ENCODE peak calls at places on chromosome 7, in eight cellular contexts. X is testis, Y is upper lobe of left lung, B is transverse colon, Z is thyroid gland, H is spleen, V is body of pancreas, E is Peyer's patch. O is an unnamed sample.
A peak's percentile ranks its signal among the peaks of the same experiment; 100 is the strongest.

GRCh38 chr7:2708547-2709310 is 20.7 kb downstream of the AMZ1 start:
- DNase-seq in V (no peak), X (no peak), H (no peak), E (no peak), Y (no peak), Z (no peak), B (no peak), O (no peak)

GRCh38 chr7:16428182-16428581 is 6.8 kb upstream of the CRPPA start:
- DNase-seq in E (no peak), X (no peak), Y (no peak), B (no peak), V (no peak), Z (no peak), H (no peak), O (no peak)

GRCh38 chr7:155258233-155258575 is 39.5 kb upstream of the INSIG1 start:
- DNase-seq in Z (peak; percentile 76), Y (no peak), H (no peak), B (no peak), V (peak; percentile 63), E (no peak), X (no peak), O (no peak)

GRCh38 chr7:474605-475424 is 44.8 kb downstream of the PDGFA start:
- DNase-seq in B (no peak), Z (no peak), H (peak; percentile 65), E (no peak), Y (peak; percentile 15), X (no peak), V (peak; percentile 4), O (peak; percentile 37)

GRCh38 chr7:157532068-157532467 is 195.3 kb downstream of the DNAJB6 start:
- DNase-seq in X (no peak), Z (no peak), V (no peak), B (no peak), Y (no peak), E (no peak), H (no peak), O (no peak)

GRCh38 chr7:139783647-139784385 is 6.0 kb upstream of the HIPK2 start:
- DNase-seq in X (no peak), E (no peak), H (no peak), Z (no peak), B (no peak), V (no peak), Y (no peak), O (no peak)

GRCh38 chr7:22885824-22886255 is 63.2 kb upstream of the TOMM7 start:
- DNase-seq in E (no peak), H (no peak), Y (no peak), V (no peak), Z (no peak), B (no peak), X (no peak), O (no peak)

GRCh38 chr7:143288836-143289235 is 685 bp downstream of the CASP2 start:
- DNase-seq in Z (no peak), Y (no peak), X (no peak), E (no peak), V (no peak), H (no peak), B (no peak), O (no peak)

GRCh38 chr7:117435475-117436043 is 8.3 kb upstream of the ASZ1 start:
- DNase-seq in H (no peak), X (no peak), V (no peak), B (no peak), Z (no peak), E (no peak), Y (no peak), O (no peak)

GRCh38 chr7:145644426-145645154 is 472.0 kb upstream of the CNTNAP2 start:
- DNase-seq in B (no peak), H (no peak), X (no peak), E (no peak), Z (no peak), Y (no peak), V (no peak), O (no peak)

GRCh38 chr7:78777844-78778243 is 675.6 kb downstream of the MAGI2 start:
- DNase-seq in B (no peak), H (no peak), E (no peak), Y (no peak), X (no peak), V (no peak), Z (no peak), O (no peak)

GRCh38 chr7:150903627-150904026 is 51.3 kb downstream of the AOC1 start:
- DNase-seq in X (peak; percentile 57), H (no peak), E (peak; percentile 68), V (peak; percentile 84), B (peak; percentile 82), Y (peak; percentile 55), Z (peak; percentile 95), O (peak; percentile 92)

GRCh38 chr7:144835166-144835611 is 664 bp downstream of the TPK1 start:
- DNase-seq in X (peak; percentile 65), Y (peak; percentile 45), H (no peak), B (peak; percentile 63), Z (peak; percentile 51), E (peak; percentile 70), V (peak; percentile 33), O (peak; percentile 70)

GRCh38 chr7:71716741-71717140 is 584.8 kb downstream of the GALNT17 start:
- DNase-seq in Z (no peak), V (no peak), B (no peak), H (no peak), X (no peak), Y (no peak), E (no peak), O (no peak)

GRCh38 chr7:9835204-9835603 is 1138.5 kb upstream of the PHF14 start:
- DNase-seq in X (no peak), E (no peak), Z (no peak), H (no peak), B (no peak), V (no peak), Y (no peak), O (no peak)

GRCh38 chr7:107627002-107627401 is 33.6 kb upstream of the SLC26A4 start:
- DNase-seq in Z (no peak), Y (no peak), X (no peak), B (no peak), V (no peak), H (no peak), E (no peak), O (no peak)

GRCh38 chr7:107628461-107629064 is 32.1 kb upstream of the SLC26A4 start:
- DNase-seq in B (no peak), Z (no peak), X (no peak), H (peak; percentile 83), E (peak; percentile 57), V (no peak), Y (no peak), O (no peak)

GRCh38 chr7:107622429-107622828 is 38.2 kb upstream of the SLC26A4 start:
- DNase-seq in Z (no peak), B (no peak), E (no peak), V (no peak), Y (no peak), H (no peak), X (no peak), O (no peak)

GRCh38 chr7:107622937-107623336 is 37.7 kb upstream of the SLC26A4 start:
- DNase-seq in Z (no peak), E (no peak), Y (no peak), V (no peak), X (no peak), H (no peak), B (peak; percentile 11), O (no peak)
- TF ChIP-seq POLR2A in Z (no peak), E (no peak), Y (no peak), V (no peak), X (no peak), H (no peak), B (no peak), O (no peak)

DNA sequence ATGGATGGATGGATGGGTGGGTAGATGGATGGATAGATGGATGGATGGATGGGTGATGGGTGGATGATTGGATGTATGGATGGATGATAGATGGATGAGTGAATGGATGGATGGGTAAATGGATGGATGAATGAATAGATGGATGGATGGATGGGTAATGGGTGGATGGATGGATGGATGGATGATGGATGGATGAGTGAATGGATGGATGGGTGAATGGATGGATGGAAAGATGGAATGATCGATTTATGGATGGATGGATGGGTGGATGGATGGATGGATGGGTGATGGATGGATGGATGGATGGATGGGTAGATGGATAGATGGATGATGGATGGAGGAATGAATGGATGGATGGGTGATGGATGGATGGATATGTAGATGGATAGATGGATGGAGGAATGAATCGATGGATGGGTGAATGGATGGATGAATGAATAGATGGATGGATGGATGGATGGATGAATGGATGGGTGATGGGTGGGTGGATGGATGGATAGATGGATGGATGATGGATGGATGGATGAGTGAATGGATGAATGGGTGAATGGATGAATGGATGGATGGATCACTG is 557.1 kb upstream of the FOXK1 start:
- DNase-seq in Y (no peak), Z (no peak), X (no peak), H (no peak), V (no peak), B (no peak), E (no peak), O (peak; percentile 4)
- H3K9me3 ChIP-seq in Y (peaks cover 8% of the 10 kb centered on the region), Z (no peaks in the 10 kb centered on the region), X (no peaks in the 10 kb centered on the region), H (peaks cover 22% of the 10 kb centered on the region), V (no peaks in the 10 kb centered on the region), B (no peaks in the 10 kb centered on the region), E (no peaks in the 10 kb centered on the region), O (peaks cover 6% of the 10 kb centered on the region)

DNA sequence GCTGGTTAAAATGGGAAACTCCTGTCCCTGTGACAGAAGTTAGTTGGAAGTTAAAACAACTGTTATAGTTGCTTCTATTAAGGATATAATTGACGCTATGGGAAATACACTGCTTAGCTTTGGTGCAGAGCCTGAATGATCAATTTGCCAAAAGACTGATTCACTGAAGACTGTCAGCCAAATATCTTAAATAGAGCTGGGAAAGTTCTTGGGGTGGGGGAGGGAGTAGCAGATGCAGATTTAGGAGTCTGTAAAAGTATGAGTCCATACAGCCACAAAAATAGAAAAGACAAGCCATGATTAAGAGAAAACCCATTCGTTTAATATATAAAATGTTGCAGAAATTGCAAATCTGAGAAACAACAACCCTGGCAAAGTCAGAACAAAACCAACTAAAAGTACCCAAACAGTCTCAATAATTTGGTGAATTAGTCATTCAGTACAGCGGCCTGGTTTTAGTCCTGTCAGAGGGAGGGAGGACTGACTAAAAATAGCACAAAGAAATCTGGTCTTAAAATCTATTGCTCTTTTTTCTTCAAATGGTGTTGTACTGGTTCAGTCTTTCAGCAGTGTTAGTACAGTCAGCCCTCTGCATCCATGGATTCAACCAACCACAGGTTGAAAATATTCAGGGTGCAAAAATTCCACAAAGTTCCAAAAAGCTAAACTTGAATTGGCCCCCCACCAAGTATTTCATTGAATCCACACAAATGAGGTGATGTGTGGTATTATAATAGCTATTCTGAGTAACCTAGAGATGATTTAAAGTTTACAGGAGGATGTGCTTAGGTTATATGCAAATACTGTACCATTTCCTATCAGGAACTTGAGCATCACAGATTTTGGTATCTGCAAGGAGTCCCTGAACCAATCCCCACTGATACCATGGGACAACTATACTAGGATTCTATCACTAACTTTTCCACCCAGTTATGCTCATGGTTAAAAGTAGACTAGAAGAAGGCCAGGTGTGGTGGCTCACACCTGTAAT is 30.0 kb downstream of the STK17A start:
- DNase-seq in H (no peak), B (no peak), Z (no peak), E (no peak), X (no peak), V (no peak), Y (no peak), O (no peak)
- H3K36me3 ChIP-seq in H (peaks cover 38% of the 10 kb centered on the region), B (no peaks in the 10 kb centered on the region), Z (peaks cover 9% of the 10 kb centered on the region), E (peaks cover 31% of the 10 kb centered on the region), X (no peaks in the 10 kb centered on the region), V (no peaks in the 10 kb centered on the region), Y (peaks cover 13% of the 10 kb centered on the region), O (peaks cover 11% of the 10 kb centered on the region)

DNA sequence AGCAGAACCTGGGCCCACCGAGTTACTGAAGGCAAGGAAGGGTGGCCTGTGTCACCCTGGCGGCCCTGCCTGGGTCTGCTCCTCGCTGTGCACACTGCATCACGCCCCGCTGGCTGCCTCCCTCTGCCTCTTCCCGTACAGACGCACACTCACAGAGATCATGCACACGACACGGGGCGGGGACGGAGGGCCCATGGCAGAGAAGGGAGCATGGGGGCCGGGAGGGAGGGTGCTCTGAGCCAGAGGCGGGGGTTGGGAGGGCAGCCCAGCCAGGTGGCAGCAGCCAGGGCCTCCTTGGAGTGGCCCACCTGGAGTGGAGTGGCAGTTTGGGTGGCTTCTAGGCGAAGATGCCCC is 16.6 kb downstream of the BUD23 start:
- DNase-seq in E (no peak), B (no peak), H (no peak), Z (no peak), X (no peak), Y (no peak), V (no peak), O (no peak)
- TF ChIP-seq POLR2A in E (no peak), B (no peak), H (no peak), Z (no peak), X (no peak), Y (no peak), V (no peak), O (no peak)

O was measured in sigmoid colon.